ENCODE peak calls at places on chromosomes 12 and 14, in eight cellular contexts. G is progenitor cell of endocrine pancreas; S is pons; F is ELR; D is CD4-positive, alpha-beta T cell; V is GM03348; L is psoas muscle; C is OCI-M1. J is an unnamed sample.

GRCh38 chr12:112116232-112117060 is 7.9 kb upstream of the NAA25 start:
- DNase-seq in G (peak), S (peak), F (peak), D (no peak), V (no peak), L (peak), C (peak), J (no peak)

GRCh38 chr12:56074396-56074795 is 5.6 kb upstream of the ERBB3 start:
- DNase-seq in G (no peak), S (no peak), F (no peak), D (no peak), V (no peak), L (no peak), C (no peak), J (no peak)

GRCh38 chr12:56359851-56360767 is at the start of gene STAT2:
- DNase-seq in G (peak), S (peak), F (peak), D (peak), V (peak), L (peak), C (peak), J (peak)

GRCh38 chr12:1104088-1104800 is 113.2 kb downstream of the ERC1 start:
- DNase-seq in G (no peak), S (no peak), F (no peak), D (no peak), V (no peak), L (no peak), C (no peak), J (no peak)

GRCh38 chr14:55388160-55388559 is 23.5 kb downstream of the ATG14 start:
- DNase-seq in G (no peak), S (no peak), F (peak), D (no peak), V (peak), L (no peak), C (peak), J (no peak)

GRCh38 chr12:113184098-113184899 is 979 bp downstream of the DDX54 start:
- DNase-seq in G (no peak), S (no peak), F (no peak), D (no peak), V (no peak), L (peak), C (peak), J (no peak)

GRCh38 chr12:19005257-19005801 is 124.2 kb upstream of the PLEKHA5 start:
- DNase-seq in G (no peak), S (no peak), F (no peak), D (no peak), V (no peak), L (no peak), C (no peak), J (no peak)

GRCh38 chr14:88792572-88793258 is at the start of gene EML5:
- DNase-seq in G (peak), S (peak), F (peak), D (peak), V (peak), L (peak), C (peak), J (no peak)

GRCh38 chr14:61368061-61368710 is 46.8 kb downstream of the PRKCH start:
- DNase-seq in G (no peak), S (no peak), F (no peak), D (no peak), V (no peak), L (no peak), C (no peak), J (no peak)

GRCh38 chr12:117255386-117255785 is 65.1 kb upstream of the FBXO21 start:
- DNase-seq in G (no peak), S (no peak), F (no peak), D (no peak), V (no peak), L (no peak), C (no peak), J (no peak)

GRCh38 chr14:25094171-25094907 is 44.4 kb upstream of the STXBP6 start:
- DNase-seq in G (no peak), S (no peak), F (no peak), D (no peak), V (no peak), L (no peak), C (no peak), J (no peak)

GRCh38 chr12:31585271-31585670 is 5.7 kb downstream of the DENND5B start:
- DNase-seq in G (no peak), S (no peak), F (peak), D (no peak), V (peak), L (no peak), C (no peak), J (no peak)

J was measured in NK-92 treated with Interleukin-12 subunit alpha and Interleukin-12 subunit beta, amount 100 ng/mL, for 24 hours.